ENCODE peak calls at places on chromosomes 5 and 9, in eight cellular contexts. One of them, this sample, is unnamed. For H3K36me3, the result is how much of the 10 kb centered on the place peaks cover.

GRCh38 chr5:181261320-181262085 is 560 bp upstream of the TRIM52 start:
- DNase-seq in astrocyte: peak
- DNase-seq in esophagus squamous epithelium: no peak
- DNase-seq in CD8-positive, alpha-beta T cell: peak
- DNase-seq in fibroblast of lung: peak
- DNase-seq in gastrocnemius medialis: no peak
- DNase-seq in tibial nerve: no peak
- DNase-seq in tibial artery: peak
- DNase-seq in this sample: peak

GRCh38 chr5:171785517-171785916 is at the start of gene SMIM23:
- DNase-seq in astrocyte: no peak
- DNase-seq in esophagus squamous epithelium: no peak
- DNase-seq in CD8-positive, alpha-beta T cell: no peak
- DNase-seq in fibroblast of lung: no peak
- DNase-seq in gastrocnemius medialis: no peak
- DNase-seq in tibial nerve: no peak
- DNase-seq in tibial artery: no peak
- DNase-seq in this sample: no peak

GRCh38 chr9:126621919-126622735 is 8.4 kb downstream of the LMX1B start:
- DNase-seq in astrocyte: no peak
- DNase-seq in esophagus squamous epithelium: no peak
- DNase-seq in CD8-positive, alpha-beta T cell: no peak
- DNase-seq in fibroblast of lung: no peak
- DNase-seq in gastrocnemius medialis: no peak
- DNase-seq in tibial nerve: no peak
- DNase-seq in tibial artery: no peak
- DNase-seq in this sample: no peak

GRCh38 chr9:26786571-26786970 is 106.0 kb downstream of the CAAP1 start:
- DNase-seq in astrocyte: no peak
- DNase-seq in esophagus squamous epithelium: no peak
- DNase-seq in CD8-positive, alpha-beta T cell: no peak
- DNase-seq in fibroblast of lung: no peak
- DNase-seq in gastrocnemius medialis: no peak
- DNase-seq in tibial nerve: no peak
- DNase-seq in tibial artery: no peak
- DNase-seq in this sample: no peak

GRCh38 chr9:117153021-117153420 is 261.8 kb downstream of the ASTN2 start:
- DNase-seq in astrocyte: peak
- DNase-seq in esophagus squamous epithelium: no peak
- DNase-seq in CD8-positive, alpha-beta T cell: no peak
- DNase-seq in fibroblast of lung: no peak
- DNase-seq in gastrocnemius medialis: no peak
- DNase-seq in tibial nerve: no peak
- DNase-seq in tibial artery: no peak
- DNase-seq in this sample: peak

GRCh38 chr5:145848854-145849253 is 13.7 kb upstream of the PRELID2 start:
- DNase-seq in astrocyte: peak
- DNase-seq in esophagus squamous epithelium: no peak
- DNase-seq in CD8-positive, alpha-beta T cell: no peak
- DNase-seq in fibroblast of lung: peak
- DNase-seq in gastrocnemius medialis: no peak
- DNase-seq in tibial nerve: no peak
- DNase-seq in tibial artery: no peak
- DNase-seq in this sample: peak

GRCh38 chr9:15103321-15103720 is 193.1 kb upstream of the FREM1 start:
- DNase-seq in astrocyte: no peak
- DNase-seq in esophagus squamous epithelium: no peak
- DNase-seq in CD8-positive, alpha-beta T cell: no peak
- DNase-seq in fibroblast of lung: no peak
- DNase-seq in gastrocnemius medialis: no peak
- DNase-seq in tibial nerve: no peak
- DNase-seq in tibial artery: no peak
- DNase-seq in this sample: no peak

GRCh38 chr9:8447618-8448017 is 648.0 kb upstream of the DMAC1 start:
- DNase-seq in astrocyte: no peak
- DNase-seq in esophagus squamous epithelium: no peak
- DNase-seq in CD8-positive, alpha-beta T cell: no peak
- DNase-seq in fibroblast of lung: no peak
- DNase-seq in gastrocnemius medialis: no peak
- DNase-seq in tibial nerve: no peak
- DNase-seq in tibial artery: no peak
- DNase-seq in this sample: no peak

GRCh38 chr9:26813247-26813646 is 79.4 kb downstream of the CAAP1 start:
- DNase-seq in astrocyte: peak
- DNase-seq in esophagus squamous epithelium: no peak
- DNase-seq in CD8-positive, alpha-beta T cell: no peak
- DNase-seq in fibroblast of lung: no peak
- DNase-seq in gastrocnemius medialis: no peak
- DNase-seq in tibial nerve: no peak
- DNase-seq in tibial artery: no peak
- DNase-seq in this sample: no peak

GRCh38 chr5:135102716-135103696 is 69.0 kb upstream of the PITX1 start:
- DNase-seq in astrocyte: no peak
- DNase-seq in esophagus squamous epithelium: no peak
- DNase-seq in CD8-positive, alpha-beta T cell: no peak
- DNase-seq in fibroblast of lung: no peak
- DNase-seq in gastrocnemius medialis: no peak
- DNase-seq in tibial nerve: no peak
- DNase-seq in tibial artery: peak
- DNase-seq in this sample: no peak

GRCh38 chr9:33437898-33438297 is 9.5 kb downstream of the AQP3 start:
- DNase-seq in astrocyte: no peak
- DNase-seq in esophagus squamous epithelium: no peak
- DNase-seq in CD8-positive, alpha-beta T cell: no peak
- DNase-seq in fibroblast of lung: no peak
- DNase-seq in gastrocnemius medialis: no peak
- DNase-seq in tibial nerve: no peak
- DNase-seq in tibial artery: no peak
- DNase-seq in this sample: no peak

GRCh38 chr5:73093943-73094342 is 26.4 kb upstream of the TMEM171 start:
- DNase-seq in astrocyte: peak
- DNase-seq in esophagus squamous epithelium: no peak
- DNase-seq in CD8-positive, alpha-beta T cell: no peak
- DNase-seq in fibroblast of lung: peak
- DNase-seq in gastrocnemius medialis: no peak
- DNase-seq in tibial nerve: no peak
- DNase-seq in tibial artery: no peak
- DNase-seq in this sample: peak

GRCh38 chr5:87081511-87082372 is 185.9 kb upstream of the RASA1 start:
- DNase-seq in astrocyte: no peak
- DNase-seq in esophagus squamous epithelium: no peak
- DNase-seq in CD8-positive, alpha-beta T cell: no peak
- DNase-seq in fibroblast of lung: no peak
- DNase-seq in gastrocnemius medialis: peak
- DNase-seq in tibial nerve: no peak
- DNase-seq in tibial artery: no peak
- DNase-seq in this sample: no peak

GRCh38 chr9:75132244-75132643 is 43.9 kb downstream of the OSTF1 start:
- DNase-seq in astrocyte: no peak
- DNase-seq in esophagus squamous epithelium: no peak
- DNase-seq in CD8-positive, alpha-beta T cell: no peak
- DNase-seq in fibroblast of lung: no peak
- DNase-seq in gastrocnemius medialis: no peak
- DNase-seq in tibial nerve: no peak
- DNase-seq in tibial artery: no peak
- DNase-seq in this sample: no peak
- H3K36me3 ChIP-seq in astrocyte: under half
- H3K36me3 ChIP-seq in esophagus squamous epithelium: half or more
- H3K36me3 ChIP-seq in CD8-positive, alpha-beta T cell: under half
- H3K36me3 ChIP-seq in fibroblast of lung: under half
- H3K36me3 ChIP-seq in gastrocnemius medialis: under half
- H3K36me3 ChIP-seq in tibial nerve: under half
- H3K36me3 ChIP-seq in tibial artery: under half
- H3K36me3 ChIP-seq in this sample: under half

DNA sequence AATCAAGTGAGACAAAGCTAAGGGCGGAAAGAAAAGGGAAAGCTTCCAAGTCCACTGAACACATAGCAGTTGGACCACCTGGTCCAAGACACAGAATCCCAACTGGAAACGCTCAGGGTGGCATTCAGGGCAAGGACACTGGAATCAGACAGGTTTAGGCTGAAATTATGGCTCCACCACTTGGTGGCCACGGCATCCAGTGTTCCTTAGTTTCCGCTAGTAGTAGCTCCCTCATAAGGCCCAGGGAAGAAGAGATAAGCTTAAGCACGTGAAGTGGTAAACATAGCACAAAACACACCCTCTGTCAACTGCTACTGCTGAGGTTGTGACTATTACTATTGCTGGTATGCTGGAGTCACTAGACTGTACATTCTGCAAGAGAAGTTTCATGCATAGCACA is 209.4 kb downstream of the GLIS3 start:
- DNase-seq in astrocyte: no peak
- DNase-seq in esophagus squamous epithelium: no peak
- DNase-seq in CD8-positive, alpha-beta T cell: no peak
- DNase-seq in fibroblast of lung: no peak
- DNase-seq in gastrocnemius medialis: no peak
- DNase-seq in tibial nerve: no peak
- DNase-seq in tibial artery: no peak
- DNase-seq in this sample: no peak
- TF ChIP-seq CTCF in astrocyte: no peak
- TF ChIP-seq CTCF in esophagus squamous epithelium: no peak
- TF ChIP-seq CTCF in CD8-positive, alpha-beta T cell: no peak
- TF ChIP-seq CTCF in fibroblast of lung: no peak
- TF ChIP-seq CTCF in gastrocnemius medialis: no peak
- TF ChIP-seq CTCF in tibial nerve: no peak
- TF ChIP-seq CTCF in tibial artery: no peak
- TF ChIP-seq CTCF in this sample: peak

GRCh38 chr5:109844148-109844547 is 154.4 kb downstream of the MAN2A1 start:
- DNase-seq in astrocyte: no peak
- DNase-seq in esophagus squamous epithelium: no peak
- DNase-seq in CD8-positive, alpha-beta T cell: no peak
- DNase-seq in fibroblast of lung: peak
- DNase-seq in gastrocnemius medialis: no peak
- DNase-seq in tibial nerve: no peak
- DNase-seq in tibial artery: no peak
- DNase-seq in this sample: no peak

GRCh38 chr5:109848130-109848529 is 158.4 kb downstream of the MAN2A1 start:
- DNase-seq in astrocyte: no peak
- DNase-seq in esophagus squamous epithelium: no peak
- DNase-seq in CD8-positive, alpha-beta T cell: no peak
- DNase-seq in fibroblast of lung: no peak
- DNase-seq in gastrocnemius medialis: no peak
- DNase-seq in tibial nerve: no peak
- DNase-seq in tibial artery: no peak
- DNase-seq in this sample: no peak

GRCh38 chr5:109849478-109850088 is 159.9 kb downstream of the MAN2A1 start:
- DNase-seq in astrocyte: no peak
- DNase-seq in esophagus squamous epithelium: no peak
- DNase-seq in CD8-positive, alpha-beta T cell: no peak
- DNase-seq in fibroblast of lung: no peak
- DNase-seq in gastrocnemius medialis: no peak
- DNase-seq in tibial nerve: no peak
- DNase-seq in tibial artery: no peak
- DNase-seq in this sample: no peak

DNA sequence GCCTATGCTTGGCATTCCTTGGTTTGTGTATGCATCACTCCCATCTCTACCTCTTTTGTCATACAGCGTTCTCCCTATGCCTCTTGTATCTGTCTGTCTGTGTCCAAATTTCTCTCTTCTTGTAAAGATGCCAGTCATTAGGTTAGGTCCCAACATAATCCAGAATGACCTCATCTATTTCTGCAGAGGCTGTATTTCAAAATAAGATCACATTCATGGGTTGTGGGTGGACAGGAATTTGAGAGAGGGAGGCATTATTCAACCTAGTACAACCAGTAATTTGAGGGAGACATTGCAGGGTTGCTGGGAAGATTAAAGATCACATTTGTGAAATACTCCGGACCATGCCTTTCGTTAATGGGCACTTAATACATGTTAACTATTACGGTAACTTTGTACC is 155.0 kb downstream of the MAN2A1 start:
- DNase-seq in astrocyte: peak
- DNase-seq in esophagus squamous epithelium: no peak
- DNase-seq in CD8-positive, alpha-beta T cell: no peak
- DNase-seq in fibroblast of lung: peak
- DNase-seq in gastrocnemius medialis: no peak
- DNase-seq in tibial nerve: no peak
- DNase-seq in tibial artery: no peak
- DNase-seq in this sample: peak
- H3K36me3 ChIP-seq in astrocyte: under half
- H3K36me3 ChIP-seq in esophagus squamous epithelium: half or more
- H3K36me3 ChIP-seq in CD8-positive, alpha-beta T cell: under half
- H3K36me3 ChIP-seq in fibroblast of lung: under half
- H3K36me3 ChIP-seq in gastrocnemius medialis: under half
- H3K36me3 ChIP-seq in tibial nerve: under half
- H3K36me3 ChIP-seq in tibial artery: half or more
- H3K36me3 ChIP-seq in this sample: under half

GRCh38 chr9:130325921-130326320 is 60.4 kb downstream of the HMCN2 start:
- DNase-seq in astrocyte: no peak
- DNase-seq in esophagus squamous epithelium: no peak
- DNase-seq in CD8-positive, alpha-beta T cell: no peak
- DNase-seq in fibroblast of lung: no peak
- DNase-seq in gastrocnemius medialis: no peak
- DNase-seq in tibial nerve: no peak
- DNase-seq in tibial artery: no peak
- DNase-seq in this sample: no peak

GRCh38 chr9:130327781-130328348 is 62.3 kb downstream of the HMCN2 start:
- DNase-seq in astrocyte: peak
- DNase-seq in esophagus squamous epithelium: no peak
- DNase-seq in CD8-positive, alpha-beta T cell: no peak
- DNase-seq in fibroblast of lung: peak
- DNase-seq in gastrocnemius medialis: peak
- DNase-seq in tibial nerve: peak
- DNase-seq in tibial artery: no peak
- DNase-seq in this sample: peak

GRCh38 chr9:130328349-130328801 is 62.8 kb downstream of the HMCN2 start:
- DNase-seq in astrocyte: peak
- DNase-seq in esophagus squamous epithelium: no peak
- DNase-seq in CD8-positive, alpha-beta T cell: no peak
- DNase-seq in fibroblast of lung: peak
- DNase-seq in gastrocnemius medialis: peak
- DNase-seq in tibial nerve: peak
- DNase-seq in tibial artery: peak
- DNase-seq in this sample: no peak

GRCh38 chr9:130329061-130329460 is 63.5 kb downstream of the HMCN2 start:
- DNase-seq in astrocyte: no peak
- DNase-seq in esophagus squamous epithelium: no peak
- DNase-seq in CD8-positive, alpha-beta T cell: no peak
- DNase-seq in fibroblast of lung: no peak
- DNase-seq in gastrocnemius medialis: no peak
- DNase-seq in tibial nerve: no peak
- DNase-seq in tibial artery: no peak
- DNase-seq in this sample: no peak

DNA sequence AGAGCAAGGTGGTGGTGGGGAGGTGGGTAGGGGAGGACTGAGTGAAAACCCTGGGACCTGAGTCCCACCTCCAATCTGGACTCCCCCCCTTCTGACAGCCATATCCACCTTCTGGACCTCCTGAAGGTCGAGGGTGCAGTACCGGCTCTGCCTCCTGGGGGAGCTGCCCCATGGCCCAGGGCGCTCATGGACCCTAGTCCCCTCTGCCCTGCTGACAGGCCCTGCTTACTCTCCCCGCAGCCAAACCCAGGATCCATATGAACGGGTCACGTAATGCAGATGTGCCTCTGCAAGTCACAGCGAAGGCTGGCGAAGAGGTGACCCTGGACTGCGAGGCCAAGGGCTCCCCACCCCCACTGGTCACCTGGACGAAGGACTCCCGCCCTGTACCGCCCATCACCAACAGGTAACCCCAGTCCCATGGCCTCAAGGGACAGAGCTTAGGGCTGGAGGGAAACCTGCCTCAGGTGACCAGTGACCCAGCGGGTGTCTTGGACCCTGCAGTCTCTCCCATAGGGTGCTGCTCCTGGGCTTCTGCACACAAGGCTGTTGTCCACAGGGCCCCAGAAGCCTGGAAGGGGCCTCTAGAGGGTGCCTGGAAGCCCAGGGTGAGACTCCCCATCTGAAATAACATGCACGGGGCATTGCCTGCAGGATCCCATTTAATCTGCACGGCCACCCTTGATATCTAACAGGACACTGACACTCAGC is 61.7 kb downstream of the HMCN2 start:
- DNase-seq in astrocyte: no peak
- DNase-seq in esophagus squamous epithelium: no peak
- DNase-seq in CD8-positive, alpha-beta T cell: no peak
- DNase-seq in fibroblast of lung: no peak
- DNase-seq in gastrocnemius medialis: no peak
- DNase-seq in tibial nerve: no peak
- DNase-seq in tibial artery: no peak
- DNase-seq in this sample: no peak
- TF ChIP-seq CTCF in astrocyte: peak
- TF ChIP-seq CTCF in esophagus squamous epithelium: no peak
- TF ChIP-seq CTCF in CD8-positive, alpha-beta T cell: no peak
- TF ChIP-seq CTCF in fibroblast of lung: peak
- TF ChIP-seq CTCF in gastrocnemius medialis: peak
- TF ChIP-seq CTCF in tibial nerve: no peak
- TF ChIP-seq CTCF in tibial artery: no peak
- TF ChIP-seq CTCF in this sample: peak